ENCODE peak calls at places on chromosome 3, in seven cellular contexts. Q, G, U, F, L, W and Z are unnamed samples.

GRCh38 chr3:50671331-50671730 is 3.4 kb upstream of the DOCK3 start:
- DNase-seq in Q (no peak), G (peak; percentile 86), U (no peak), F (peak; percentile 55), L (no peak), W (peak; percentile 70), Z (peak; percentile 78)

GRCh38 chr3:182711261-182711683 is 82.0 kb upstream of the ATP11B start:
- DNase-seq in Q (no peak), G (no peak), U (no peak), F (no peak), L (no peak), W (no peak), Z (no peak)

GRCh38 chr3:28077566-28077965 is 163.9 kb upstream of the CMC1 start:
- DNase-seq in Q (peak; percentile 52), G (peak; percentile 55), U (peak; percentile 29), F (peak; percentile 28), L (peak; percentile 41), W (peak; percentile 67), Z (peak; percentile 37)

GRCh38 chr3:99781761-99782160 is 35.9 kb upstream of the CMSS1 start:
- DNase-seq in Q (no peak), G (no peak), U (no peak), F (no peak), L (no peak), W (no peak), Z (peak; percentile 37)

GRCh38 chr3:181103605-181104004 is 114.1 kb upstream of the DNAJC19 start:
- DNase-seq in Q (peak; percentile 36), G (no peak), U (peak; percentile 58), F (peak; percentile 12), L (peak; percentile 39), W (peak; percentile 4), Z (no peak)

GRCh38 chr3:20052851-20053250 is 12.6 kb downstream of the KAT2B start:
- DNase-seq in Q (no peak), G (no peak), U (no peak), F (no peak), L (no peak), W (no peak), Z (no peak)

GRCh38 chr3:99950921-99951320 is 133.3 kb downstream of the CMSS1 start:
- DNase-seq in Q (no peak), G (no peak), U (no peak), F (no peak), L (no peak), W (no peak), Z (no peak)

GRCh38 chr3:57063027-57063426 is 2.6 kb downstream of the SPATA12 start:
- DNase-seq in Q (no peak), G (no peak), U (no peak), F (no peak), L (no peak), W (no peak), Z (no peak)

GRCh38 chr3:47781326-47781684 is 388 bp downstream of the SMARCC1 start:
- DNase-seq in Q (peak; percentile 48), G (peak; percentile 80), U (peak; percentile 90), F (peak; percentile 58), L (peak; percentile 63), W (no peak), Z (no peak)

GRCh38 chr3:195732951-195733350 is 12.2 kb downstream of the MUC20 start:
- DNase-seq in Q (no peak), G (no peak), U (peak; percentile 29), F (no peak), L (no peak), W (no peak), Z (no peak)

GRCh38 chr3:186612065-186612464 is 795 bp upstream of the AHSG start:
- DNase-seq in Q (no peak), G (no peak), U (no peak), F (no peak), L (no peak), W (no peak), Z (no peak)